ENCODE peak calls at places on chromosomes 6 and 20, in six cellular contexts. E is A549, B is hepatocyte, L is fibroblast of villous mesenchyme, Q is astrocyte, D is left lung. M is an unnamed sample.

GRCh38 chr6:56096454-56096853 is 150.9 kb downstream of the COL21A1 start:
- DNase-seq in E (no peak), B (no peak), L (no peak), Q (peak), D (no peak), M (no peak)

GRCh38 chr6:161481786-161482516 is 208.1 kb upstream of the AGPAT4 start:
- DNase-seq in E (no peak), B (no peak), L (peak), Q (peak), D (no peak), M (peak)

GRCh38 chr6:128161263-128161662 is 260.4 kb upstream of the THEMIS start:
- DNase-seq in E (no peak), B (no peak), L (no peak), Q (no peak), D (no peak), M (no peak)

GRCh38 chr6:45812937-45813336 is 202.7 kb downstream of the CLIC5 start:
- DNase-seq in E (no peak), B (no peak), L (no peak), Q (peak), D (no peak), M (peak)

GRCh38 chr6:5084787-5085637 is at the start of gene PPP1R3G:
- DNase-seq in E (no peak), B (peak), L (peak), Q (peak), D (peak), M (peak)

GRCh38 chr6:51743999-51744398 is 343.4 kb downstream of the PKHD1 start:
- DNase-seq in E (no peak), B (peak), L (no peak), Q (no peak), D (no peak), M (no peak)

GRCh38 chr20:53208110-53208908 is 236.2 kb downstream of the TSHZ2 start:
- DNase-seq in E (no peak), B (no peak), L (no peak), Q (no peak), D (no peak), M (no peak)

GRCh38 chr6:139288496-139289040 is 3.2 kb downstream of the TXLNB start:
- DNase-seq in E (no peak), B (no peak), L (no peak), Q (no peak), D (no peak), M (no peak)

GRCh38 chr20:50588034-50588736 is 78.0 kb downstream of the PTPN1 start:
- DNase-seq in E (peak), B (peak), L (peak), Q (no peak), D (peak), M (peak)

GRCh38 chr6:157825243-157825904 is 2.3 kb downstream of the SNX9 start:
- DNase-seq in E (no peak), B (no peak), L (peak), Q (peak), D (no peak), M (no peak)

GRCh38 chr20:35462351-35462750 is 7.0 kb downstream of the CEP250 start:
- DNase-seq in E (no peak), B (no peak), L (no peak), Q (no peak), D (no peak), M (no peak)

GRCh38 chr6:10478187-10479040 is 42.7 kb upstream of the GCNT2 start:
- DNase-seq in E (peak), B (peak), L (peak), Q (peak), D (no peak), M (peak)

GRCh38 chr6:89987140-89987539 is 92.9 kb downstream of the GJA10 start:
- DNase-seq in E (no peak), B (no peak), L (no peak), Q (no peak), D (no peak), M (no peak)

GRCh38 chr20:3239026-3239866 is at the start of gene SLC4A11:
- DNase-seq in E (peak), B (peak), L (peak), Q (peak), D (peak), M (peak)

GRCh38 chr6:88248709-88249321 is 82.7 kb upstream of the CNR1 start:
- DNase-seq in E (no peak), B (no peak), L (no peak), Q (no peak), D (no peak), M (no peak)

GRCh38 chr6:1392813-1393640 is 3.7 kb downstream of the FOXF2 start:
- DNase-seq in E (no peak), B (no peak), L (no peak), Q (no peak), D (no peak), M (no peak)

GRCh38 chr6:13355043-13355945 is 27.0 kb upstream of the TBC1D7 start:
- DNase-seq in E (no peak), B (peak), L (peak), Q (peak), D (no peak), M (peak)

GRCh38 chr6:31129130-31129529 is 8.9 kb upstream of the CDSN start:
- DNase-seq in E (no peak), B (no peak), L (no peak), Q (no peak), D (no peak), M (no peak)

GRCh38 chr6:36547646-36548400 is 544 bp upstream of the STK38 start:
- DNase-seq in E (no peak), B (no peak), L (no peak), Q (no peak), D (no peak), M (no peak)

GRCh38 chr20:7248392-7248992 is 481.0 kb downstream of the BMP2 start:
- DNase-seq in E (no peak), B (no peak), L (no peak), Q (no peak), D (no peak), M (no peak)

GRCh38 chr20:17940447-17940971 is 28.1 kb downstream of the SNX5 start:
- DNase-seq in E (no peak), B (no peak), L (no peak), Q (no peak), D (no peak), M (no peak)

GRCh38 chr20:15022921-15023320 is 685.5 kb upstream of the FLRT3 start:
- DNase-seq in E (no peak), B (no peak), L (no peak), Q (no peak), D (no peak), M (no peak)

GRCh38 chr20:4227085-4227821 is 211.9 kb upstream of the RNF24 start:
- DNase-seq in E (peak), B (no peak), L (peak), Q (peak), D (no peak), M (peak)

GRCh38 chr6:148440877-148441453 is 98.3 kb downstream of the SASH1 start:
- DNase-seq in E (peak), B (peak), L (peak), Q (peak), D (no peak), M (peak)

GRCh38 chr6:15987569-15987968 is 141.3 kb upstream of the MYLIP start:
- DNase-seq in E (no peak), B (peak), L (peak), Q (peak), D (no peak), M (no peak)

GRCh38 chr20:44650777-44651493 is 564 bp downstream of the ADA start:
- DNase-seq in E (no peak), B (no peak), L (no peak), Q (no peak), D (peak), M (no peak)

GRCh38 chr6:1240766-1241165 is 71.1 kb upstream of the FOXQ1 start:
- DNase-seq in E (no peak), B (no peak), L (no peak), Q (no peak), D (no peak), M (peak)

GRCh38 chr6:146901940-146902816 is 302.0 kb upstream of the STXBP5 start:
- DNase-seq in E (peak), B (no peak), L (peak), Q (no peak), D (no peak), M (no peak)

GRCh38 chr20:32675223-32675975 is 1.7 kb upstream of the C20orf203 start:
- DNase-seq in E (no peak), B (no peak), L (no peak), Q (no peak), D (no peak), M (no peak)

GRCh38 chr6:111105578-111105977 is 18.3 kb downstream of the SLC16A10 start:
- DNase-seq in E (peak), B (peak), L (peak), Q (peak), D (peak), M (no peak)

GRCh38 chr6:37381579-37381978 is 27.8 kb downstream of the RNF8 start:
- DNase-seq in E (peak), B (peak), L (peak), Q (peak), D (no peak), M (peak)

GRCh38 chr20:51036226-51036625 is 13.3 kb upstream of the KCNG1 start:
- DNase-seq in E (no peak), B (no peak), L (no peak), Q (no peak), D (no peak), M (peak)

GRCh38 chr6:40954446-40955180 is 84.4 kb downstream of the UNC5CL start:
- DNase-seq in E (no peak), B (no peak), L (no peak), Q (no peak), D (no peak), M (no peak)

GRCh38 chr6:160293844-160294243 is 35.2 kb upstream of the SLC22A2 start:
- DNase-seq in E (no peak), B (peak), L (no peak), Q (no peak), D (no peak), M (no peak)

GRCh38 chr6:91781946-91782345 is 1195.1 kb upstream of the MAP3K7 start:
- DNase-seq in E (no peak), B (no peak), L (no peak), Q (no peak), D (no peak), M (no peak)

GRCh38 chr6:148414836-148415235 is 72.2 kb downstream of the SASH1 start:
- DNase-seq in E (no peak), B (no peak), L (peak), Q (peak), D (no peak), M (peak)

GRCh38 chr6:43883698-43884659 is 114.0 kb downstream of the VEGFA start:
- DNase-seq in E (no peak), B (no peak), L (no peak), Q (no peak), D (peak), M (no peak)

GRCh38 chr6:16130932-16131387 is 2.1 kb downstream of the MYLIP start:
- DNase-seq in E (peak), B (peak), L (peak), Q (peak), D (no peak), M (peak)

GRCh38 chr6:4010682-4011081 is 68.3 kb downstream of the FAM217A start:
- DNase-seq in E (no peak), B (no peak), L (no peak), Q (no peak), D (no peak), M (no peak)

GRCh38 chr20:63496404-63497120 is 2.3 kb downstream of the EEF1A2 start:
- DNase-seq in E (no peak), B (no peak), L (no peak), Q (no peak), D (peak), M (peak)
- H3K4me3 ChIP-seq in E (no peak), B (no peak), L (peak), Q (no peak), D (peak), M (peak)

GRCh38 chr6:6556738-6557503 is 31.6 kb upstream of the LY86 start:
- DNase-seq in E (peak), B (peak), L (peak), Q (no peak), D (no peak), M (peak)
- TF ChIP-seq CTCF in E (peak), B (peak), L (peak), Q (peak), D (peak), M (peak)

DNA sequence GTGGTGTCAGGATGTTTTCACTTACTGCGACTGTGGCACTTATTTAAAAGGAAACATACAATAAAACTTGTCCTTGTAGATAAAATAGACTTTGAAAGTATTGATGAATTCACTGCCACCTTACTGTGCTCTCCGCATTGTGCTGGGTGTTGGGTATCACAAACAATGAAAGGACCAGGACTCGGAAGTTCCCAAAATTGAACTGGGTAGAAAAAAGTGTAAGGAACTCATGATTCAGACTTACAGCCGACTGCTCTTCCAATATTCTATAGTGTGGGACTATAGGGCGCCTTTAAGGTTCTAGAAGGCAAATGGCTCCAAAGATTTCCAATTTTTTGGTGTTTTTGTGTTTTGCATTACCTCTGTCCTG is 32.0 kb upstream of the ID4 start:
- DNase-seq in E (no peak), B (no peak), L (no peak), Q (peak), D (no peak), M (no peak)
- H3K4me3 ChIP-seq in E (peak), B (peak), L (peak), Q (peak), D (peak), M (peak)

DNA sequence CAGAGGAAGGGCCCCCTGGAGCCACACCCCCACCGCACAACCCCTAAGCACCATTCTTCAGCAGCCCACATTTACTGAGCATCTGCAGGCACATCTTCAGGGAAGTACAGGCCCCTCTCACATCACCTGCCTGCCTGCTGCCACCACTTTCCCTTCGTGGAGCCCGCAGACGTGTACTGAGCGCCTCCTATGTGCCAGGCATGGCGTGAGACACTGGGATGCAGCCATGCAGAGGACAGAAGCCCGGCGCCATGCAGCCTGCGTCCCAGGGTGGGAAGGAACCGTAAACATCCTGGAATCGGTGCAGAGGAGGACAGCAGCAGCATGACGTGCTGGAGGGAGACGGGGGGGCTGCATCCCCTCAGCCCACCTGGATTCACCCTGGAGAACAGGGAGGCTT is 78.1 kb downstream of the GRM4 start:
- DNase-seq in E (peak), B (no peak), L (no peak), Q (no peak), D (peak), M (no peak)
- TF ChIP-seq CTCF in E (peak), B (no peak), L (peak), Q (no peak), D (no peak), M (no peak)

DNA sequence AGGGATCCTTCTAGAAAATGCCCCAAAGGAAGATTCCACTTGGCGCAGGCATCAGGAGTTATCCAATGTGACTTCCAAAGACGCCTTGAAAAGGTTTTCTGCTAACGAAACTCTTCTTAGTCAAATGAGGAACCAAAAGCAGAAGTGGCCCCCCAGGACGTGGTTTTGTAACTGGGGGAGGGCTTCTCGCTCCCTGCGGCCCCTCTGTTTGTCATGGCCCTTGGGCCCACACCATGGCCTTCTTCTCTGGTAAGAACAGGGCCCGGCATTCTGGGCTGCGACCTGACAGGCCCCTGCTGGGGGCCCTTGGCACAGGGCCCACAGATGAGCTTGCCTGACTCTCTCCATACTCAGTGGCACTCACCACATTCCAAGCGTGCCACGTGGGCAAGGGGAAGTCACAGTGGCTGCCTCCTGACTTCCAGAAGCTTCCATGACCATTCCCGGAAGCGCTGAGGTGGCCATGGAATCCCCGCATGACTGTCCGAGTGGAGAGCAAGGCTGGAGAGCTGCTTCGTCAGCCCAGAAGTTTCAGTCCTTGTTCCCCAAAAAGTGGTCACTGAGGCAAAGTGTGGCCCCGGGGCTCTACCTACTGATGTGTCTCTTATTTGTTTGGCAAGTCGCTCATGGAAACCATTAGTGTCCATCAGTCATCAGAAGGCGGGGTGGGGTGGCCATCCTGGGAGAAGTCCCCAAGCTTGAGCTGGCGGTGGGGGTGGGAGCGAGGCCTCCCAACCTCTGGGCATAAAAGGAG is 881 bp upstream of the CTSZ start:
- DNase-seq in E (no peak), B (no peak), L (no peak), Q (no peak), D (peak), M (no peak)
- H3K4me3 ChIP-seq in E (peak), B (no peak), L (no peak), Q (no peak), D (peak), M (peak)

DNA sequence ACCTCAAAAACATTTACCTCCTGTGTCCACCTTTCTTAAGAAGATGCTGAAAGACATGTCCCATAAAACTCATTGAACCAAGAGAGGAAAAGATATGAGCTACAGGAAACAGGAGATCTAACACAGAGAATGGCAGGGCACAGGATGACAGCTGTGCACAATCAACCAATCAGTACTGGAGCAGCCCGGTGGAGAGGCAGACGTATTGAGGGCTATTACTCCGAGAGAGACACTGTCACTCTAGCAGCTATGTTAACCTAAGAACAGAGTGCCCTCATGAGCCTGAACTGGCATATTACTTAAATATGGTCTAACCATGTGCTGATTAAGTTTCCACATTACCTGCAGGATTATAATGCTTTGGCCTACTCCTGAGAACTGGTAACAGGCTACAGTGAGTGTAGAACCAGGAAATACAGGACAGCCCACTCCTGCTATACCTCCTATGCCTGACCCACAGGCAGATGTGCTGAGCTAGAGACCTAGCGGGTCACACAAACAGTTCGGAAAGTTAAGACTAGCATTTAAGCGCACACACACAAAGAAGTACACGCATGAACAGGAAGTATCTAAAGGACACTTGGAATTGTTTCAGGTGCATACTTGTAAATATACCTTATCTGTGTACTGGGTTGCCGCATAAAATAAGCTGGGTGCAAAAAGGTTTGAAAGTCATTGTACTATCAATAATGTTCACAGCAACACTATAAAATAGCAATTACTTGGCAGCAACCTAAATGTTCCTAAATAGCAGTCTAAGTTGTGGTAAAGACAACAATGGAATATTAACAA is 199.3 kb upstream of the SHLD1 start:
- DNase-seq in E (no peak), B (no peak), L (no peak), Q (no peak), D (no peak), M (no peak)
- TF ChIP-seq CTCF in E (no peak), B (no peak), L (no peak), Q (no peak), D (no peak), M (no peak)